ENCODE peak calls at places on chromosomes 7 and 10, in five cellular contexts. I, X, U, M and G are unnamed samples. For H3K9me3, the result is how much of the 10 kb centered on the place peaks cover.

GRCh38 chr7:47428052-47428779 is 153.7 kb downstream of the TNS3 start:
- DNase-seq in I (no peak), X (no peak), U (no peak), M (no peak), G (no peak)

GRCh38 chr7:2631924-2632716 is at the start of gene TTYH3:
- DNase-seq in I (no peak), X (peak), U (no peak), M (no peak), G (no peak)

GRCh38 chr7:95250591-95250990 is 73.7 kb downstream of the PON1 start:
- DNase-seq in I (no peak), X (no peak), U (no peak), M (peak), G (no peak)

GRCh38 chr10:62377026-62377415 is 2.9 kb downstream of the ZNF365 start:
- DNase-seq in I (no peak), X (no peak), U (no peak), M (no peak), G (no peak)

GRCh38 chr10:123007558-123008378 is 827 bp downstream of the IKZF5 start:
- DNase-seq in I (peak), X (peak), U (no peak), M (no peak), G (peak)

GRCh38 chr10:90960355-90960814 is 39.5 kb upstream of the ANKRD1 start:
- DNase-seq in I (peak), X (no peak), U (no peak), M (no peak), G (no peak)

GRCh38 chr7:74217455-74218342 is 7.9 kb downstream of the LAT2 start:
- DNase-seq in I (peak), X (no peak), U (no peak), M (peak), G (no peak)

GRCh38 chr10:673492-673891 is 16.0 kb downstream of the DIP2C start:
- DNase-seq in I (no peak), X (no peak), U (no peak), M (no peak), G (no peak)

GRCh38 chr10:17009228-17009700 is 120.3 kb downstream of the CUBN start:
- DNase-seq in I (peak), X (no peak), U (no peak), M (no peak), G (no peak)

GRCh38 chr10:80463868-80464267 is 9.8 kb downstream of the TSPAN14 start:
- DNase-seq in I (no peak), X (no peak), U (no peak), M (peak), G (no peak)

GRCh38 chr7:149218469-149219420 is 20.7 kb upstream of the ZNF212 start:
- DNase-seq in I (no peak), X (no peak), U (no peak), M (no peak), G (no peak)

GRCh38 chr10:61987951-61988379 is 86.5 kb downstream of the ARID5B start:
- DNase-seq in I (peak), X (no peak), U (no peak), M (no peak), G (no peak)

GRCh38 chr10:26215923-26216576 is 524 bp upstream of the GAD2 start:
- DNase-seq in I (no peak), X (peak), U (no peak), M (peak), G (peak)

GRCh38 chr10:80579370-80579769 is 41.7 kb downstream of the SH2D4B start:
- DNase-seq in I (no peak), X (no peak), U (peak), M (no peak), G (no peak)

GRCh38 chr7:126856691-126857291 is 395.9 kb downstream of the GRM8 start:
- DNase-seq in I (no peak), X (no peak), U (no peak), M (no peak), G (no peak)

GRCh38 chr7:151847681-151848081 is 29.2 kb downstream of the PRKAG2 start:
- DNase-seq in I (no peak), X (peak), U (no peak), M (peak), G (no peak)

GRCh38 chr7:11213246-11213645 is 239.6 kb downstream of the PHF14 start:
- DNase-seq in I (no peak), X (no peak), U (no peak), M (no peak), G (no peak)

GRCh38 chr10:25226775-25227682 is 52.2 kb downstream of the GPR158 start:
- DNase-seq in I (peak), X (no peak), U (no peak), M (peak), G (peak)

GRCh38 chr7:22601812-22602568 is 102.0 kb upstream of the STEAP1B start:
- DNase-seq in I (peak), X (no peak), U (no peak), M (no peak), G (no peak)

GRCh38 chr10:79176949-79177602 is 108.3 kb downstream of the ZMIZ1 start:
- DNase-seq in I (peak), X (no peak), U (no peak), M (peak), G (peak)

GRCh38 chr10:13536674-13537366 is 8.0 kb upstream of the BEND7 start:
- DNase-seq in I (peak), X (peak), U (no peak), M (peak), G (peak)

GRCh38 chr10:4686644-4686996 is 139.4 kb upstream of the AKR1E2 start:
- DNase-seq in I (peak), X (no peak), U (no peak), M (no peak), G (no peak)

GRCh38 chr7:45979275-45980180 is 58.5 kb upstream of the IGFBP3 start:
- DNase-seq in I (no peak), X (no peak), U (no peak), M (no peak), G (no peak)

GRCh38 chr7:75725306-75725705 is 13.4 kb downstream of the HIP1 start:
- DNase-seq in I (no peak), X (no peak), U (no peak), M (no peak), G (no peak)
- H3K9me3 ChIP-seq in I (under half), X (under half), U (under half), M (under half), G (under half)

GRCh38 chr10:36172054-36172531 is 530.0 kb upstream of the FZD8 start:
- DNase-seq in I (peak), X (no peak), U (no peak), M (no peak), G (no peak)
- H3K4me3 ChIP-seq in I (peak), X (no peak), U (no peak), M (no peak), G (no peak)

DNA sequence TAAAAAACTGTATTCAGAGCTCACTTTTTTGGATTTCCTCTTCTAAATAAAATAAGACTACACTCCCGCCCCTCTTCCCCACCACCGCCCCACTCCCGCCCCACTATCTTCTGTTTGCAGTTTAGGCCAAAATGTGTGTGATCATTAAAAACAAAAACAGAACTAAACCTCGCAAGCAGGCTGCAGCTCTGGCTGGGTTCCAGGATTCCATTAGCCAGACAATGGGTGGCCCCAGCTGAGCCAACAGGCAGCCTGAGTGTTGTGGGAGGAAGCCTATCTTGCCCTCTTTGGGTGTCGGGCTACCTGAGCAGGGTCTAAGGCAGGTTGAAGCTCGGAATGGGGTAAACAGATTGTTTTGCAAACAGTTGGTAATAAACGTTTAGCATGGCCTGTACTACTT is 41.7 kb downstream of the ARL4A start:
- DNase-seq in I (peak), X (peak), U (no peak), M (peak), G (peak)
- H3K27ac ChIP-seq in I (no peak), X (no peak), U (no peak), M (no peak), G (peak)

DNA sequence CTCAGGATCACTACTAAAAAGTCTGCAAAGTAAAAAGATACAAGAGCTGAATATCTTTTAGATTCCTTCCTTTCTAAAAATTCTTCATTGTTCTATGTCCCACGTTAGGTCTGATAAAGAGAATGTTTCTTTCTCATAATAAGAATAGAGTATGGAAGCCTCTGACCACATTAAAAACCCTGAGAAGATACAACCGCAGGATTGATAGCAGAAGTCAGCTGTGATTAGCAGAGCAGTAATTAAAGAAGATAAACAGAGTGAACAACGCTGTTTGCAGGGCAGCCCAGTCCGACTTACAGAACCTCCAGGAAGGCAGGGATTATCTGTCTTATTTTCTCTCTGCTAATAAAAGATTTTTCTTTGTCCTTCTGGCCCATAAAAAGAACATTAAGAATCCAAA is 31.4 kb upstream of the PITRM1 start:
- DNase-seq in I (no peak), X (no peak), U (no peak), M (no peak), G (no peak)
- H3K9me3 ChIP-seq in I (under half), X (under half), U (under half), M (under half), G (under half)